ENCODE peak calls at places on chromosome 15, in six cellular contexts. T, P, S, J, K and G are unnamed samples.

GRCh38 chr15:64883097-64883581 is 28.6 kb upstream of the ANKDD1A start:
- DNase-seq in K (no peak), S (no peak), T (no peak), J (no peak), P (no peak), G (no peak)

GRCh38 chr15:38263996-38264395 is 11.4 kb downstream of the SPRED1 start:
- DNase-seq in J (no peak), K (no peak), P (no peak), S (no peak), T (no peak), G (no peak)

GRCh38 chr15:87369269-87369668 is 887.3 kb downstream of the NTRK3 start:
- DNase-seq in K (no peak), J (no peak), P (no peak), T (no peak), S (peak; percentile 81), G (no peak)

GRCh38 chr15:58440922-58441321 is 9.1 kb downstream of the LIPC start:
- DNase-seq in T (no peak), P (no peak), J (no peak), K (peak; percentile 83), S (peak; percentile 63), G (no peak)

GRCh38 chr15:36448418-36448817 is 131.0 kb upstream of the CDIN1 start:
- DNase-seq in J (no peak), K (no peak), T (no peak), S (no peak), P (no peak), G (no peak)

GRCh38 chr15:47959617-47960398 is 161.0 kb upstream of the SLC24A5 start:
- DNase-seq in T (no peak), P (no peak), S (no peak), K (no peak), J (no peak), G (no peak)

GRCh38 chr15:75578206-75578947 is 738 bp downstream of the PTPN9 start:
- DNase-seq in K (peak; percentile 39), J (no peak), P (peak; percentile 30), S (peak; percentile 19), T (peak; percentile 8), G (no peak)

GRCh38 chr15:69653846-69654245 is 201.2 kb downstream of the RPLP1 start:
- DNase-seq in K (no peak), J (no peak), P (no peak), T (no peak), S (no peak), G (no peak)